ENCODE peak calls at places on chromosomes 2 and 18, in nine cellular contexts. One of them, this sample, is unnamed.

GRCh38 chr2:8252997-8253694 is 428.7 kb upstream of the ID2 start:
- DNase-seq in T-cell: no peak
- DNase-seq in NCI-H187: peak; percentile 85
- DNase-seq in stimulated activated CD8-positive, alpha-beta memory T cell treated with anti-CD3 and anti-CD28 coated beads, Interleukin-15, amount 100 ng/mL, for 1 hour: no peak
- DNase-seq in A549: no peak
- DNase-seq in EL: no peak
- DNase-seq in effector CD8-positive, alpha-beta T cell: no peak
- DNase-seq in amniotic stem cell: no peak
- DNase-seq in AG20443: no peak
- DNase-seq in this sample: no peak

GRCh38 chr18:23587220-23587642 is 925 bp upstream of the NPC1 start:
- DNase-seq in T-cell: no peak
- DNase-seq in NCI-H187: no peak
- DNase-seq in stimulated activated CD8-positive, alpha-beta memory T cell treated with anti-CD3 and anti-CD28 coated beads, Interleukin-15, amount 100 ng/mL, for 1 hour: no peak
- DNase-seq in A549: no peak
- DNase-seq in EL: peak; percentile 14
- DNase-seq in effector CD8-positive, alpha-beta T cell: no peak
- DNase-seq in amniotic stem cell: no peak
- DNase-seq in AG20443: no peak
- DNase-seq in this sample: peak; percentile 13

GRCh38 chr18:6013101-6013790 is 117.9 kb upstream of the TMEM200C start:
- DNase-seq in T-cell: no peak
- DNase-seq in NCI-H187: no peak
- DNase-seq in stimulated activated CD8-positive, alpha-beta memory T cell treated with anti-CD3 and anti-CD28 coated beads, Interleukin-15, amount 100 ng/mL, for 1 hour: no peak
- DNase-seq in A549: no peak
- DNase-seq in EL: no peak
- DNase-seq in effector CD8-positive, alpha-beta T cell: no peak
- DNase-seq in amniotic stem cell: no peak
- DNase-seq in AG20443: peak; percentile 36
- DNase-seq in this sample: no peak

GRCh38 chr2:189927823-189928222 is 134.7 kb downstream of the MSTN start:
- DNase-seq in T-cell: no peak
- DNase-seq in NCI-H187: no peak
- DNase-seq in stimulated activated CD8-positive, alpha-beta memory T cell treated with anti-CD3 and anti-CD28 coated beads, Interleukin-15, amount 100 ng/mL, for 1 hour: no peak
- DNase-seq in A549: no peak
- DNase-seq in EL: no peak
- DNase-seq in effector CD8-positive, alpha-beta T cell: no peak
- DNase-seq in amniotic stem cell: no peak
- DNase-seq in AG20443: peak; percentile 7
- DNase-seq in this sample: no peak

GRCh38 chr18:70371085-70371735 is 82.4 kb downstream of the SOCS6 start:
- DNase-seq in T-cell: no peak
- DNase-seq in NCI-H187: no peak
- DNase-seq in stimulated activated CD8-positive, alpha-beta memory T cell treated with anti-CD3 and anti-CD28 coated beads, Interleukin-15, amount 100 ng/mL, for 1 hour: no peak
- DNase-seq in A549: no peak
- DNase-seq in EL: no peak
- DNase-seq in effector CD8-positive, alpha-beta T cell: no peak
- DNase-seq in amniotic stem cell: no peak
- DNase-seq in AG20443: no peak
- DNase-seq in this sample: no peak

GRCh38 chr2:39724828-39725144 is 54.3 kb downstream of the THUMPD2 start:
- DNase-seq in T-cell: no peak
- DNase-seq in NCI-H187: no peak
- DNase-seq in stimulated activated CD8-positive, alpha-beta memory T cell treated with anti-CD3 and anti-CD28 coated beads, Interleukin-15, amount 100 ng/mL, for 1 hour: no peak
- DNase-seq in A549: no peak
- DNase-seq in EL: no peak
- DNase-seq in effector CD8-positive, alpha-beta T cell: no peak
- DNase-seq in amniotic stem cell: no peak
- DNase-seq in AG20443: no peak
- DNase-seq in this sample: no peak

GRCh38 chr2:94982661-94983060 is 42.8 kb upstream of the MAL start:
- DNase-seq in T-cell: no peak
- DNase-seq in NCI-H187: no peak
- DNase-seq in stimulated activated CD8-positive, alpha-beta memory T cell treated with anti-CD3 and anti-CD28 coated beads, Interleukin-15, amount 100 ng/mL, for 1 hour: no peak
- DNase-seq in A549: no peak
- DNase-seq in EL: peak; percentile 71
- DNase-seq in effector CD8-positive, alpha-beta T cell: no peak
- DNase-seq in amniotic stem cell: no peak
- DNase-seq in AG20443: peak; percentile 41
- DNase-seq in this sample: no peak

GRCh38 chr2:85539361-85540130 is 578 bp downstream of the MAT2A start:
- DNase-seq in T-cell: peak; percentile 57
- DNase-seq in NCI-H187: no peak
- DNase-seq in stimulated activated CD8-positive, alpha-beta memory T cell treated with anti-CD3 and anti-CD28 coated beads, Interleukin-15, amount 100 ng/mL, for 1 hour: peak; percentile 42
- DNase-seq in A549: peak; percentile 40
- DNase-seq in EL: peak; percentile 53
- DNase-seq in effector CD8-positive, alpha-beta T cell: peak; percentile 57
- DNase-seq in amniotic stem cell: no peak
- DNase-seq in AG20443: peak; percentile 65
- DNase-seq in this sample: peak; percentile 75

GRCh38 chr2:160652236-160652635 is 158.6 kb upstream of the RBMS1 start:
- DNase-seq in T-cell: peak; percentile 69
- DNase-seq in NCI-H187: no peak
- DNase-seq in stimulated activated CD8-positive, alpha-beta memory T cell treated with anti-CD3 and anti-CD28 coated beads, Interleukin-15, amount 100 ng/mL, for 1 hour: peak; percentile 20
- DNase-seq in A549: no peak
- DNase-seq in EL: no peak
- DNase-seq in effector CD8-positive, alpha-beta T cell: peak; percentile 24
- DNase-seq in amniotic stem cell: no peak
- DNase-seq in AG20443: no peak
- DNase-seq in this sample: peak; percentile 55

GRCh38 chr2:234770081-234770506 is 181.7 kb upstream of the SH3BP4 start:
- DNase-seq in T-cell: no peak
- DNase-seq in NCI-H187: peak; percentile 22
- DNase-seq in stimulated activated CD8-positive, alpha-beta memory T cell treated with anti-CD3 and anti-CD28 coated beads, Interleukin-15, amount 100 ng/mL, for 1 hour: no peak
- DNase-seq in A549: no peak
- DNase-seq in EL: no peak
- DNase-seq in effector CD8-positive, alpha-beta T cell: no peak
- DNase-seq in amniotic stem cell: no peak
- DNase-seq in AG20443: no peak
- DNase-seq in this sample: no peak

GRCh38 chr2:180799141-180799540 is 181.3 kb upstream of the UBE2E3 start:
- DNase-seq in T-cell: no peak
- DNase-seq in NCI-H187: no peak
- DNase-seq in stimulated activated CD8-positive, alpha-beta memory T cell treated with anti-CD3 and anti-CD28 coated beads, Interleukin-15, amount 100 ng/mL, for 1 hour: no peak
- DNase-seq in A549: no peak
- DNase-seq in EL: no peak
- DNase-seq in effector CD8-positive, alpha-beta T cell: no peak
- DNase-seq in amniotic stem cell: no peak
- DNase-seq in AG20443: no peak
- DNase-seq in this sample: no peak

GRCh38 chr2:112686348-112687217 is 34.2 kb upstream of the NT5DC4 start:
- DNase-seq in T-cell: no peak
- DNase-seq in NCI-H187: no peak
- DNase-seq in stimulated activated CD8-positive, alpha-beta memory T cell treated with anti-CD3 and anti-CD28 coated beads, Interleukin-15, amount 100 ng/mL, for 1 hour: no peak
- DNase-seq in A549: no peak
- DNase-seq in EL: no peak
- DNase-seq in effector CD8-positive, alpha-beta T cell: no peak
- DNase-seq in amniotic stem cell: no peak
- DNase-seq in AG20443: no peak
- DNase-seq in this sample: no peak

GRCh38 chr2:26193578-26194231 is 20.8 kb downstream of the GAREM2 start:
- DNase-seq in T-cell: no peak
- DNase-seq in NCI-H187: no peak
- DNase-seq in stimulated activated CD8-positive, alpha-beta memory T cell treated with anti-CD3 and anti-CD28 coated beads, Interleukin-15, amount 100 ng/mL, for 1 hour: no peak
- DNase-seq in A549: no peak
- DNase-seq in EL: no peak
- DNase-seq in effector CD8-positive, alpha-beta T cell: no peak
- DNase-seq in amniotic stem cell: no peak
- DNase-seq in AG20443: no peak
- DNase-seq in this sample: no peak

GRCh38 chr2:20618468-20618885 is 32.4 kb downstream of the HS1BP3 start:
- DNase-seq in T-cell: no peak
- DNase-seq in NCI-H187: no peak
- DNase-seq in stimulated activated CD8-positive, alpha-beta memory T cell treated with anti-CD3 and anti-CD28 coated beads, Interleukin-15, amount 100 ng/mL, for 1 hour: no peak
- DNase-seq in A549: no peak
- DNase-seq in EL: no peak
- DNase-seq in effector CD8-positive, alpha-beta T cell: no peak
- DNase-seq in amniotic stem cell: no peak
- DNase-seq in AG20443: peak; percentile 39
- DNase-seq in this sample: no peak

GRCh38 chr2:6986894-6987487 is 69.8 kb downstream of the RNF144A start:
- DNase-seq in T-cell: no peak
- DNase-seq in NCI-H187: no peak
- DNase-seq in stimulated activated CD8-positive, alpha-beta memory T cell treated with anti-CD3 and anti-CD28 coated beads, Interleukin-15, amount 100 ng/mL, for 1 hour: no peak
- DNase-seq in A549: no peak
- DNase-seq in EL: no peak
- DNase-seq in effector CD8-positive, alpha-beta T cell: no peak
- DNase-seq in amniotic stem cell: no peak
- DNase-seq in AG20443: no peak
- DNase-seq in this sample: no peak

GRCh38 chr2:6454286-6454990 is 411.3 kb downstream of the CMPK2 start:
- DNase-seq in T-cell: no peak
- DNase-seq in NCI-H187: no peak
- DNase-seq in stimulated activated CD8-positive, alpha-beta memory T cell treated with anti-CD3 and anti-CD28 coated beads, Interleukin-15, amount 100 ng/mL, for 1 hour: no peak
- DNase-seq in A549: no peak
- DNase-seq in EL: no peak
- DNase-seq in effector CD8-positive, alpha-beta T cell: no peak
- DNase-seq in amniotic stem cell: no peak
- DNase-seq in AG20443: no peak
- DNase-seq in this sample: no peak

GRCh38 chr18:51275712-51276473 is 78.4 kb upstream of the MEX3C start:
- DNase-seq in T-cell: no peak
- DNase-seq in NCI-H187: no peak
- DNase-seq in stimulated activated CD8-positive, alpha-beta memory T cell treated with anti-CD3 and anti-CD28 coated beads, Interleukin-15, amount 100 ng/mL, for 1 hour: no peak
- DNase-seq in A549: no peak
- DNase-seq in EL: peak; percentile 5
- DNase-seq in effector CD8-positive, alpha-beta T cell: no peak
- DNase-seq in amniotic stem cell: no peak
- DNase-seq in AG20443: peak; percentile 17
- DNase-seq in this sample: no peak

GRCh38 chr18:79574938-79575525 is 104.6 kb upstream of the CTDP1 start:
- DNase-seq in T-cell: no peak
- DNase-seq in NCI-H187: no peak
- DNase-seq in stimulated activated CD8-positive, alpha-beta memory T cell treated with anti-CD3 and anti-CD28 coated beads, Interleukin-15, amount 100 ng/mL, for 1 hour: no peak
- DNase-seq in A549: no peak
- DNase-seq in EL: no peak
- DNase-seq in effector CD8-positive, alpha-beta T cell: no peak
- DNase-seq in amniotic stem cell: no peak
- DNase-seq in AG20443: no peak
- DNase-seq in this sample: no peak

GRCh38 chr2:172281648-172282576 is 145.5 kb upstream of the ITGA6 start:
- DNase-seq in T-cell: no peak
- DNase-seq in NCI-H187: no peak
- DNase-seq in stimulated activated CD8-positive, alpha-beta memory T cell treated with anti-CD3 and anti-CD28 coated beads, Interleukin-15, amount 100 ng/mL, for 1 hour: no peak
- DNase-seq in A549: no peak
- DNase-seq in EL: peak; percentile 82
- DNase-seq in effector CD8-positive, alpha-beta T cell: no peak
- DNase-seq in amniotic stem cell: peak; percentile 43
- DNase-seq in AG20443: no peak
- DNase-seq in this sample: no peak

GRCh38 chr2:229591611-229592010 is 122.7 kb downstream of the DNER start:
- DNase-seq in T-cell: no peak
- DNase-seq in NCI-H187: no peak
- DNase-seq in stimulated activated CD8-positive, alpha-beta memory T cell treated with anti-CD3 and anti-CD28 coated beads, Interleukin-15, amount 100 ng/mL, for 1 hour: no peak
- DNase-seq in A549: no peak
- DNase-seq in EL: no peak
- DNase-seq in effector CD8-positive, alpha-beta T cell: no peak
- DNase-seq in amniotic stem cell: no peak
- DNase-seq in AG20443: no peak
- DNase-seq in this sample: no peak

GRCh38 chr18:74173434-74173750 is 25.1 kb downstream of the TIMM21 start:
- DNase-seq in T-cell: no peak
- DNase-seq in NCI-H187: no peak
- DNase-seq in stimulated activated CD8-positive, alpha-beta memory T cell treated with anti-CD3 and anti-CD28 coated beads, Interleukin-15, amount 100 ng/mL, for 1 hour: no peak
- DNase-seq in A549: no peak
- DNase-seq in EL: no peak
- DNase-seq in effector CD8-positive, alpha-beta T cell: no peak
- DNase-seq in amniotic stem cell: no peak
- DNase-seq in AG20443: no peak
- DNase-seq in this sample: no peak

GRCh38 chr2:121596221-121597080 is 52.8 kb downstream of the CLASP1 start:
- DNase-seq in T-cell: no peak
- DNase-seq in NCI-H187: no peak
- DNase-seq in stimulated activated CD8-positive, alpha-beta memory T cell treated with anti-CD3 and anti-CD28 coated beads, Interleukin-15, amount 100 ng/mL, for 1 hour: no peak
- DNase-seq in A549: peak; percentile 18
- DNase-seq in EL: peak; percentile 73
- DNase-seq in effector CD8-positive, alpha-beta T cell: no peak
- DNase-seq in amniotic stem cell: peak; percentile 14
- DNase-seq in AG20443: peak; percentile 64
- DNase-seq in this sample: no peak

GRCh38 chr18:37391156-37391555 is 174.4 kb downstream of the CELF4 start:
- DNase-seq in T-cell: no peak
- DNase-seq in NCI-H187: no peak
- DNase-seq in stimulated activated CD8-positive, alpha-beta memory T cell treated with anti-CD3 and anti-CD28 coated beads, Interleukin-15, amount 100 ng/mL, for 1 hour: no peak
- DNase-seq in A549: no peak
- DNase-seq in EL: no peak
- DNase-seq in effector CD8-positive, alpha-beta T cell: no peak
- DNase-seq in amniotic stem cell: no peak
- DNase-seq in AG20443: no peak
- DNase-seq in this sample: no peak

GRCh38 chr18:3256693-3257626 is 5.0 kb upstream of the MYL12B start:
- DNase-seq in T-cell: no peak
- DNase-seq in NCI-H187: no peak
- DNase-seq in stimulated activated CD8-positive, alpha-beta memory T cell treated with anti-CD3 and anti-CD28 coated beads, Interleukin-15, amount 100 ng/mL, for 1 hour: no peak
- DNase-seq in A549: no peak
- DNase-seq in EL: peak; percentile 82
- DNase-seq in effector CD8-positive, alpha-beta T cell: no peak
- DNase-seq in amniotic stem cell: no peak
- DNase-seq in AG20443: peak; percentile 25
- DNase-seq in this sample: no peak

GRCh38 chr2:168767258-168767657 is 35.2 kb upstream of the NOSTRIN start:
- DNase-seq in T-cell: no peak
- DNase-seq in NCI-H187: no peak
- DNase-seq in stimulated activated CD8-positive, alpha-beta memory T cell treated with anti-CD3 and anti-CD28 coated beads, Interleukin-15, amount 100 ng/mL, for 1 hour: no peak
- DNase-seq in A549: no peak
- DNase-seq in EL: no peak
- DNase-seq in effector CD8-positive, alpha-beta T cell: no peak
- DNase-seq in amniotic stem cell: no peak
- DNase-seq in AG20443: no peak
- DNase-seq in this sample: no peak

This sample was measured in activated T-helper 2 cell treated with anti-CD3 and anti-CD28 coated beads, Interferon-gamma antibody, Interleukin-2, Interleukin-4, amounts not matched to agents 10 μg/mL and 5 μg/mL and 100 μg/mL, durations not matched to agents 14 hours and 24 hours and 36 hours.